ENCODE peak calls at places on chromosomes 7 and 10, in five cellular contexts. Q is left ventricle myocardium inferior, A is IMR-90, U is T-helper 1 cell, W is tibial artery. T is an unnamed sample.

GRCh38 chr7:233456-234035 is 41.2 kb downstream of the FAM20C start:
- DNase-seq in Q (peak), A (peak), U (no peak), W (no peak), T (no peak)

GRCh38 chr7:115356139-115356746 is 434.3 kb downstream of the MDFIC start:
- DNase-seq in Q (no peak), A (peak), U (no peak), W (no peak), T (no peak)

GRCh38 chr7:83547526-83547925 is 101.4 kb downstream of the SEMA3E start:
- DNase-seq in Q (no peak), A (peak), U (no peak), W (no peak), T (no peak)

GRCh38 chr10:90138844-90139243 is 437.5 kb downstream of the KIF20B start:
- DNase-seq in Q (no peak), A (no peak), U (no peak), W (no peak), T (no peak)

GRCh38 chr10:43000651-43001426 is 76.0 kb upstream of the RET start:
- DNase-seq in Q (no peak), A (no peak), U (no peak), W (peak), T (no peak)

GRCh38 chr10:123139521-123140163 is 3.9 kb downstream of the HMX3 start:
- DNase-seq in Q (no peak), A (peak), U (no peak), W (no peak), T (no peak)

GRCh38 chr7:117269417-117269816 is 53.4 kb downstream of the WNT2 start:
- DNase-seq in Q (no peak), A (peak), U (no peak), W (no peak), T (no peak)

GRCh38 chr10:69119896-69120295 is 4.1 kb upstream of the VPS26A start:
- DNase-seq in Q (no peak), A (no peak), U (no peak), W (no peak), T (no peak)

GRCh38 chr10:124290095-124290795 is 128.5 kb downstream of the OAT start:
- DNase-seq in Q (peak), A (peak), U (no peak), W (peak), T (peak)

GRCh38 chr7:133789951-133790350 is 337.2 kb upstream of the LRGUK start:
- DNase-seq in Q (no peak), A (peak), U (no peak), W (no peak), T (no peak)

GRCh38 chr7:23185980-23186379 is 4.1 kb downstream of the NUP42 start:
- DNase-seq in Q (no peak), A (no peak), U (no peak), W (no peak), T (no peak)

GRCh38 chr7:129690701-129691100 is 79.2 kb downstream of the NRF1 start:
- DNase-seq in Q (no peak), A (peak), U (no peak), W (no peak), T (no peak)